ENCODE peak calls at places on chromosomes 16 and 17, in ten cellular contexts. Z is heart left ventricle, H is neural crest cell, Y is GM20000, W is MCF 10A, O is brain microvascular endothelial cell, R is AG10803, E is prostate gland, T is osteocyte, P is astrocyte. U is an unnamed sample.

GRCh38 chr16:3744018-3744417 is 26.7 kb upstream of the TRAP1 start:
- DNase-seq in Z (no peak), E (no peak), P (no peak), H (no peak), W (no peak), O (no peak), Y (no peak), T (no peak), R (no peak), U (no peak)

GRCh38 chr16:67082100-67082499 is 27.6 kb upstream of the PHAF1 start:
- DNase-seq in Y (no peak), Z (no peak), R (no peak), P (no peak), O (no peak), T (no peak), E (no peak), W (no peak), H (no peak), U (no peak)

GRCh38 chr17:5516060-5516792 is 29.9 kb downstream of the MIS12 start:
- DNase-seq in P (peak), T (no peak), R (peak), H (no peak), E (no peak), Y (no peak), Z (no peak), O (peak), W (peak), U (peak)

GRCh38 chr17:82901836-82902235 is 62.0 kb upstream of the ZNF750 start:
- DNase-seq in W (no peak), P (no peak), E (no peak), O (no peak), T (no peak), H (no peak), Z (no peak), R (no peak), Y (no peak), U (no peak)

GRCh38 chr17:15260376-15261062 is 4.6 kb downstream of the PMP22 start:
- DNase-seq in R (peak), H (peak), Y (peak), P (peak), O (peak), T (peak), Z (peak), E (peak), W (peak), U (peak)

GRCh38 chr17:64411999-64412771 is 21.5 kb upstream of the PECAM1 start:
- DNase-seq in W (no peak), O (peak), P (peak), Y (no peak), Z (peak), E (no peak), R (peak), H (peak), T (no peak), U (no peak)

GRCh38 chr16:3902731-3903130 is 22.2 kb upstream of the CREBBP start:
- DNase-seq in W (peak), E (no peak), P (no peak), Z (no peak), H (no peak), Y (no peak), T (no peak), O (no peak), R (no peak), U (no peak)

GRCh38 chr17:66542967-66543525 is 240.6 kb downstream of the PRKCA start:
- DNase-seq in H (no peak), Y (no peak), E (no peak), Z (no peak), W (no peak), T (no peak), O (peak), R (peak), P (peak), U (no peak)

GRCh38 chr16:4944333-4945281 is 7.7 kb upstream of the PPL start:
- DNase-seq in Z (peak), R (peak), H (no peak), E (peak), T (peak), O (peak), P (peak), W (peak), Y (no peak), U (peak)

GRCh38 chr17:81520021-81520894 is 7.7 kb upstream of the ACTG1 start:
- DNase-seq in R (no peak), O (no peak), T (no peak), W (no peak), H (no peak), Y (no peak), Z (no peak), P (no peak), E (no peak), U (no peak)

GRCh38 chr17:82876602-82877391 is 37.0 kb upstream of the ZNF750 start:
- DNase-seq in W (peak), R (peak), O (peak), T (no peak), H (peak), P (peak), E (peak), Z (no peak), Y (no peak), U (peak)

GRCh38 chr16:83717308-83717707 is 90.5 kb upstream of the HSBP1 start:
- DNase-seq in H (no peak), T (no peak), Z (no peak), E (no peak), Y (no peak), R (no peak), W (peak), P (no peak), O (no peak), U (no peak)

GRCh38 chr17:79937981-79938695 is 97.5 kb downstream of the TBC1D16 start:
- DNase-seq in O (no peak), Y (no peak), E (no peak), P (no peak), R (peak), W (no peak), H (no peak), Z (peak), T (no peak), U (no peak)

GRCh38 chr17:64128787-64129514 is 993 bp downstream of the ERN1 start:
- DNase-seq in Z (no peak), T (peak), Y (no peak), O (peak), R (peak), P (no peak), E (peak), W (peak), H (no peak), U (no peak)

GRCh38 chr16:24700549-24701392 is 28.7 kb upstream of the TNRC6A start:
- DNase-seq in Z (peak), O (peak), P (peak), H (no peak), E (peak), W (peak), Y (no peak), T (peak), R (peak), U (no peak)

GRCh38 chr16:24670623-24671454 is 58.6 kb upstream of the TNRC6A start:
- DNase-seq in H (peak), P (peak), W (peak), Y (peak), O (peak), Z (peak), E (no peak), R (peak), T (peak), U (no peak)

GRCh38 chr16:17850626-17851265 is 380.0 kb upstream of the XYLT1 start:
- DNase-seq in H (peak), O (no peak), Y (no peak), W (no peak), Z (no peak), T (no peak), E (no peak), P (no peak), R (no peak), U (no peak)

GRCh38 chr17:59830846-59831486 is 61.8 kb downstream of the TUBD1 start:
- DNase-seq in E (no peak), H (no peak), W (no peak), O (no peak), T (no peak), Y (no peak), Z (no peak), P (no peak), R (no peak), U (no peak)

GRCh38 chr16:65889533-65889966 is 476.9 kb upstream of the CDH5 start:
- DNase-seq in P (peak), R (no peak), O (no peak), E (peak), H (no peak), Y (no peak), Z (no peak), W (peak), T (peak), U (no peak)

GRCh38 chr16:11914759-11915643 is 755 bp downstream of the GSPT1 start:
- DNase-seq in O (peak), H (peak), P (peak), Z (peak), T (no peak), E (peak), R (peak), W (peak), Y (peak), U (peak)

GRCh38 chr16:14337303-14338191 is 266.4 kb downstream of the MRTFB start:
- DNase-seq in T (no peak), R (peak), Y (no peak), P (no peak), W (no peak), O (no peak), E (peak), Z (no peak), H (no peak), U (no peak)

GRCh38 chr16:89325861-89326471 is 108.5 kb downstream of the ZNF778 start:
- DNase-seq in Z (no peak), P (peak), H (no peak), W (peak), Y (peak), O (peak), E (no peak), T (no peak), R (peak), U (no peak)

GRCh38 chr17:51997723-51998122 is 160.8 kb downstream of the CA10 start:
- DNase-seq in R (no peak), E (no peak), O (no peak), P (no peak), Y (no peak), T (no peak), H (no peak), Z (no peak), W (no peak), U (peak)

GRCh38 chr16:35516551-35516950 is 2057.1 kb downstream of the TP53TG3F start:
- DNase-seq in R (no peak), Y (no peak), W (peak), O (no peak), E (no peak), T (no peak), H (no peak), P (no peak), Z (no peak), U (no peak)

GRCh38 chr16:58464916-58465731 is 34.8 kb upstream of the NDRG4 start:
- DNase-seq in O (no peak), T (no peak), W (no peak), Y (no peak), R (no peak), Z (no peak), H (peak), P (no peak), E (no peak), U (no peak)

GRCh38 chr16:50389900-50390896 is 21.4 kb upstream of the BRD7 start:
- DNase-seq in Y (no peak), P (no peak), Z (no peak), T (no peak), H (no peak), E (no peak), R (no peak), W (no peak), O (no peak), U (no peak)

GRCh38 chr17:36850794-36851193 is 86.5 kb upstream of the LHX1 start:
- DNase-seq in P (peak), W (peak), H (no peak), Z (no peak), O (peak), E (no peak), R (peak), T (no peak), Y (no peak), U (no peak)

GRCh38 chr16:80317132-80318098 is 223.4 kb upstream of the DYNLRB2 start:
- DNase-seq in Y (no peak), W (peak), R (no peak), O (no peak), P (no peak), T (no peak), H (no peak), Z (no peak), E (no peak), U (no peak)

GRCh38 chr16:57000271-57001025 is 11.1 kb downstream of the NLRC5 start:
- DNase-seq in W (peak), H (no peak), Y (peak), T (no peak), P (peak), O (peak), Z (peak), E (no peak), R (peak), U (peak)

GRCh38 chr16:31464348-31464769 is 5.1 kb downstream of the ARMC5 start:
- DNase-seq in O (no peak), W (no peak), Z (no peak), P (no peak), E (no peak), R (no peak), Y (no peak), H (no peak), T (no peak), U (no peak)

GRCh38 chr17:66720027-66720426 is 114.9 kb upstream of the CACNG5 start:
- DNase-seq in T (no peak), O (no peak), Y (no peak), Z (no peak), H (no peak), E (no peak), W (no peak), R (no peak), P (no peak), U (no peak)

GRCh38 chr17:2238432-2239169 is 65.0 kb downstream of the SMG6 start:
- DNase-seq in T (no peak), W (no peak), Z (no peak), R (no peak), O (no peak), P (no peak), Y (peak), E (peak), H (no peak), U (no peak)

GRCh38 chr16:71406316-71406715 is 35.5 kb downstream of the TLE7 start:
- DNase-seq in H (no peak), P (no peak), O (no peak), R (no peak), T (no peak), Z (no peak), E (no peak), Y (no peak), W (no peak), U (no peak)

GRCh38 chr17:39229274-39229913 is 3.6 kb upstream of the STAC2 start:
- DNase-seq in H (no peak), T (no peak), Y (no peak), R (peak), W (peak), Z (peak), O (peak), P (peak), E (no peak), U (no peak)

GRCh38 chr17:63998721-63999679 is 849 bp downstream of the PRR29 start:
- DNase-seq in H (no peak), O (no peak), Y (no peak), W (no peak), Z (peak), E (no peak), T (no peak), R (no peak), P (no peak), U (no peak)

GRCh38 chr17:45436625-45437460 is 4.2 kb upstream of the ARHGAP27 start:
- DNase-seq in T (no peak), H (no peak), P (no peak), E (no peak), Z (no peak), O (no peak), R (no peak), Y (no peak), W (no peak), U (no peak)

GRCh38 chr17:3710951-3711383 is 12.7 kb upstream of the HASPIN start:
- DNase-seq in E (no peak), O (peak), R (peak), P (peak), W (peak), T (no peak), Z (no peak), Y (peak), H (no peak), U (no peak)

GRCh38 chr16:87337247-87337646 is 20.1 kb upstream of the C16orf95 start:
- DNase-seq in E (no peak), Y (no peak), Z (peak), R (no peak), P (no peak), H (no peak), W (no peak), T (no peak), O (no peak), U (no peak)

DNA sequence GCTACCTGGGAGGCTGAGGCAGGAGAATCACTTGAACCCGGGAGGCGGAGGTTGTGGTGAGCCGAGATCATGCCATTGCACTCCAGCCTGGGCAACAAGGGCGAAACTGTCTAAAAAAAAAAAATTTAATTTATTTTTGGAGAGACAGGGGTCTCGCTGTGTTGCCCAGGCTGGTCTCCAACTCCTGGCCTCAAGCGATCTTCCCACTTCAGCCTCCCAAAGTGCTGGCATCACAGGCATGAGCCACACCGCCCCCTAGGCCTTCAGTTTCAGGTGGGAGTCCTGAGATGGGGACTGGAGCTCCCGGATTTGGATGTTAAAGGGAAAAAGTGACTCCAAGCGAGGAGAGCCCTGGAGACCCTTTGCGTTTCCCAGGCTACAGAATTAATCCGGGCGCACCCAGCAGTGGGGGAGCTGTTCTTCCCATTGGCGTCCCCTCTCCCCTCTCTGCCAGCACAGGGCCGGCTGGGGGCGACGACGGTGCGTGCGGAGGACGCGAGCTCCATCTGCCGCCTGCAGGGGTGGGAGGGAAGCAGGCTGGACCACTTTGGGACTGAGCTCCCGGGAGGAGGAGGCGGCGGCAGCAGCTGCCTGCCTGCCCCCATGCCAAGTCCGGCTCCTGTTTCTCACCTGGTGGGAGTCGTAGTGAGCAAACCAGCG is 49.3 kb upstream of the USP7 start:
- DNase-seq in Z (peak), T (no peak), H (peak), R (no peak), Y (no peak), W (no peak), E (no peak), P (no peak), O (no peak), U (no peak)
- TF ChIP-seq CTCF in Z (peak), T (peak), H (peak), R (no peak), Y (no peak), W (no peak), E (no peak), P (no peak), O (peak), U (no peak)

GRCh38 chr17:18182978-18183333 is 672 bp upstream of the ALKBH5 start:
- DNase-seq in Z (peak), W (no peak), O (no peak), Y (peak), P (no peak), T (peak), E (peak), R (peak), H (peak), U (peak)

GRCh38 chr17:18182190-18182977 is 1.2 kb upstream of the ALKBH5 start:
- DNase-seq in T (no peak), H (no peak), O (no peak), R (no peak), P (no peak), W (no peak), Y (no peak), E (peak), Z (no peak), U (no peak)

GRCh38 chr17:18184143-18185007 is 747 bp downstream of the ALKBH5 start:
- DNase-seq in H (no peak), O (no peak), E (peak), Y (peak), W (peak), R (peak), T (no peak), P (peak), Z (peak), U (peak)

GRCh38 chr17:18185391-18185790 is 1.8 kb downstream of the ALKBH5 start:
- DNase-seq in W (no peak), T (no peak), H (no peak), O (no peak), Z (no peak), P (peak), R (peak), E (no peak), Y (no peak), U (no peak)

GRCh38 chr17:18183334-18184142 is at the start of gene ALKBH5:
- DNase-seq in W (peak), Z (peak), P (peak), O (peak), T (peak), Y (peak), H (peak), E (peak), R (peak), U (peak)
- TF ChIP-seq CTCF in W (peak), Z (peak), P (peak), O (peak), T (peak), Y (no peak), H (peak), E (peak), R (peak), U (peak)

DNA sequence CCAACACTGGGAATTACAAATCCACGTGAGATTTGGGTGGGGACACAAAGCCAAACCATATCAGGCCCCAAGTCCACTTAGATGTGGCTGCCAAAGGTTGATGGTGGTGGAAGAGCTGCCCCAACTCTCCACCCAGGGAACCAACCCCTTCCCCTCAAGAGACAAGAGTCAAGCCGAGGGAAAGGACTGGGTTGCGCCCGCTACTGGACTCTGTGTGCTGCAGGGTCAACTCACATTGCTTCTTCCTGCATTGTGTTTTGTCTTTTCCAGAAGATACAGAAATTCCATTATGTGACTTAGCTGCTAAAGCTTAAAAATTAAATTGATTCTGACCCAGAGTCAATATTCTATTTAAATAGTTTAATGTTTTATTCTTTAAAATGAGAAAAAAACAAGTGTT is 58.5 kb downstream of the ADAMTS18 start:
- DNase-seq in R (no peak), Z (no peak), P (no peak), W (peak), E (no peak), H (no peak), Y (peak), O (no peak), T (no peak), U (no peak)
- TF ChIP-seq CTCF in R (peak), Z (no peak), P (no peak), W (no peak), E (no peak), H (no peak), Y (peak), O (peak), T (no peak), U (peak)

GRCh38 chr17:40878044-40878443 is 7.0 kb downstream of the KRT20 start:
- DNase-seq in T (no peak), O (no peak), E (no peak), P (no peak), R (no peak), H (no peak), Y (no peak), W (no peak), Z (no peak), U (no peak)
- TF ChIP-seq CTCF in T (no peak), O (no peak), E (no peak), P (no peak), R (no peak), H (no peak), Y (no peak), W (no peak), Z (no peak), U (no peak)

DNA sequence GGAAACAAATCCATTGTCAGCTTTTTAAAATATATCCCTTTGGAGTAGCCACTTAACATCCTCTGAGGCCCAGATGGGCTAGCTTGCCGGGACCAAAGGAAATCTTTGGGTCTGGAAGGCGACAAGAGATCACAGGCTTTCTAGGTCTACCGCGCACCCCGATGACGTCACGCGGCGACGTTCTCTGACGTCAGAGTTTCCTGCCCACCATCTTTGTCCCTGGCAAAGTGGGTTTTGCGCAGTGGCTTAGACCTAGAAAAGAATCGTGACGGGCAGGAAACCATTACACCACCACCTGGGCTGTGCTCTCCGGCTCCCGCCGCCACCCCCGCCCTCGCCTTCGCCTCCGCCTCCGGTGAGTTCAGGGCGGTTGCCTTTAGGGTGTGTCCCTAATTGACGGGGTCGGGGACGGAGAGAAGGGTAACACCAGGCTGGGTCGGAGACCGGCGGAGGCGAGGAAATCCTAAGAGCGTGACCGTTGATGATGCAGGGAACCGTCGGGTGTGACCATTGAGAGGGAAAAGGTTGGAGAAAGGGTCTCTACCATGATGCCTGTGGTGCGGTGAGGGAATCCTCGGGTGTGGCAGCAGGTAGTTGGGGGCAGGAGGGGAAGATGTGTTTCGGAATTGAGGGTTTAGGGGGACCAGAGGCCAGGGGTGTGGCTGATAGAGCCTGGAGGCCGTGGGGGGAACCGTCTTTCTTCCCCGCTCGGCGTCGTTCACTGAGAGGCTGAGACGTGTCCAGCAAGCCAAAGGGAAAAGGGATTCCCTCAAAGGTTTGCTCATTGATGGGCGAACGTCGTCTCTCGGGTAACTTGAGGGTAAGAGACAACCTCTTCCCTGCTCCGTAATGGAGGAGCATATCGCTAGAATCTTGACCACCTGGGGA is at the start of gene AP2B1:
- DNase-seq in P (peak), Y (peak), R (peak), O (peak), T (peak), H (peak), E (peak), W (peak), Z (peak), U (peak)
- TF ChIP-seq CTCF in P (no peak), Y (no peak), R (no peak), O (no peak), T (no peak), H (no peak), E (no peak), W (no peak), Z (no peak), U (no peak)